ENCODE peak calls at places on chromosome 3, in six cellular contexts. I is activated CD4-positive, alpha-beta memory T cell treated with anti-CD3 and anti-CD28 coated beads, Interleukin-2, amount 10 ng/mL, durations not matched to agents 7 days and 5 days; K is GM12865; L is KG1; F is stimulated activated CD4-positive, alpha-beta T cell treated with anti-CD3 and anti-CD28 coated beads, Interleukin-2, amount 100 ng/mL, for 48 hours; S is RPMI7951. B is an unnamed sample.

GRCh38 chr3:146581877-146582508 is 23.2 kb downstream of the PLSCR5 start:
- DNase-seq in K (no peak), F (no peak), I (no peak), L (no peak), S (no peak), B (peak; percentile 14)

GRCh38 chr3:185820973-185821758 is 3.7 kb downstream of the IGF2BP2 start:
- DNase-seq in S (peak; percentile 83), I (no peak), F (no peak), L (peak; percentile 34), K (no peak), B (peak; percentile 90)

GRCh38 chr3:52351762-52352055 is 35.6 kb downstream of the DNAH1 start:
- DNase-seq in L (no peak), K (no peak), S (no peak), F (no peak), I (no peak), B (no peak)

GRCh38 chr3:14512944-14513332 is 27.2 kb downstream of the GRIP2 start:
- DNase-seq in I (no peak), S (no peak), K (no peak), F (no peak), L (no peak), B (no peak)

GRCh38 chr3:188246905-188247304 is 92.9 kb downstream of the LPP start:
- DNase-seq in S (no peak), L (no peak), I (no peak), K (no peak), F (no peak), B (no peak)

GRCh38 chr3:125022186-125022585 is 33.6 kb downstream of the HEG1 start:
- DNase-seq in I (no peak), K (peak; percentile 28), S (no peak), F (no peak), L (no peak), B (no peak)

GRCh38 chr3:9906480-9906879 is 3.8 kb downstream of the IL17RE start:
- DNase-seq in L (no peak), F (no peak), I (no peak), K (no peak), S (no peak), B (no peak)

GRCh38 chr3:8482960-8483665 is 18.5 kb upstream of the LMCD1 start:
- DNase-seq in K (no peak), I (no peak), F (no peak), L (no peak), S (peak; percentile 98), B (peak; percentile 88)

GRCh38 chr3:46642971-46643370 is 30.6 kb downstream of the FAM240A start:
- DNase-seq in K (no peak), L (no peak), S (no peak), I (no peak), F (no peak), B (no peak)

GRCh38 chr3:108153451-108153981 is 62.7 kb upstream of the CD47 start:
- DNase-seq in F (peak; percentile 52), L (no peak), S (peak; percentile 83), K (peak; percentile 79), I (peak; percentile 63), B (peak; percentile 58)

GRCh38 chr3:108838411-108838810 is 15.8 kb downstream of the TRAT1 start:
- DNase-seq in K (no peak), I (peak; percentile 75), S (no peak), F (no peak), L (no peak), B (no peak)

GRCh38 chr3:158152186-158152585 is 42.3 kb downstream of the RSRC1 start:
- DNase-seq in S (peak; percentile 64), I (no peak), L (no peak), K (peak; percentile 45), F (no peak), B (peak; percentile 20)

B was measured in adipocyte.